ENCODE peak calls at places on chromosomes 2 and 18, in four cellular contexts. One of them, this sample, is unnamed.

GRCh38 chr2:239724194-239724849 is 300.8 kb downstream of the NDUFA10 start:
- DNase-seq in GM12878: no peak
- DNase-seq in K562: no peak
- DNase-seq in SK-N-SH: no peak
- DNase-seq in this sample: no peak

GRCh38 chr18:66439207-66439606 is 164.7 kb downstream of the CDH19 start:
- DNase-seq in GM12878: no peak
- DNase-seq in K562: no peak
- DNase-seq in SK-N-SH: no peak
- DNase-seq in this sample: no peak

GRCh38 chr2:187541086-187542085 is 12.8 kb downstream of the TFPI start:
- DNase-seq in GM12878: no peak
- DNase-seq in K562: no peak
- DNase-seq in SK-N-SH: no peak
- DNase-seq in this sample: no peak

GRCh38 chr2:181153886-181154285 is 173.5 kb downstream of the UBE2E3 start:
- DNase-seq in GM12878: no peak
- DNase-seq in K562: no peak
- DNase-seq in SK-N-SH: no peak
- DNase-seq in this sample: no peak

GRCh38 chr2:141195087-141195486 is 935.7 kb downstream of the LRP1B start:
- DNase-seq in GM12878: no peak
- DNase-seq in K562: no peak
- DNase-seq in SK-N-SH: no peak
- DNase-seq in this sample: no peak

GRCh38 chr2:184154438-184154837 is 443.9 kb upstream of the ZNF804A start:
- DNase-seq in GM12878: no peak
- DNase-seq in K562: no peak
- DNase-seq in SK-N-SH: no peak
- DNase-seq in this sample: no peak

GRCh38 chr18:7987284-7987976 is 420.3 kb downstream of the PTPRM start:
- DNase-seq in GM12878: no peak
- DNase-seq in K562: no peak
- DNase-seq in SK-N-SH: no peak
- DNase-seq in this sample: no peak

GRCh38 chr2:205762883-205763282 is 80.6 kb downstream of the NRP2 start:
- DNase-seq in GM12878: no peak
- DNase-seq in K562: no peak
- DNase-seq in SK-N-SH: no peak
- DNase-seq in this sample: no peak

GRCh38 chr18:29647700-29648099 is 1394.8 kb downstream of the DSC3 start:
- DNase-seq in GM12878: no peak
- DNase-seq in K562: no peak
- DNase-seq in SK-N-SH: no peak
- DNase-seq in this sample: no peak

GRCh38 chr18:29648891-29649290 is 1393.7 kb downstream of the DSC3 start:
- DNase-seq in GM12878: no peak
- DNase-seq in K562: no peak
- DNase-seq in SK-N-SH: no peak
- DNase-seq in this sample: no peak

DNA sequence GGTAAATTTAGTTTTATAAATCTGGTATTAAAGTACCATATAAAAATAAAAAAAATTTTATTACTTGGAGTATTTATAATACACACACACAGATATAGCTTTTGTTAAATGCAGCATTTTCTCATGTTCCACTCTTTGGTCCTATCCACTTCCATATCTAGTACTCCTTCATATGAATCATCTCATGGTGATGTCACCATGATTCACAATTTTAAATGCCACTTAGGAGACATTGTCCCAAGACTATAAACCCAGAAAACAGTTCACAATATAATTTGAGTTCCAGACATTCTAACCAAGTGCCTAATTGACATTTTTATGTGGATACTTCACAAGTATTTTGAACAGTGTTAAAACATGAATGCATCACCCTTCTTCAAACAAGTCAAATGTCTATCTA is 1398.3 kb downstream of the DSC3 start:
- DNase-seq in GM12878: no peak
- DNase-seq in K562: no peak
- DNase-seq in SK-N-SH: no peak
- DNase-seq in this sample: no peak
- TF ChIP-seq TAF1 in GM12878: no peak
- TF ChIP-seq TAF1 in K562: no peak
- TF ChIP-seq TAF1 in SK-N-SH: no peak
- TF ChIP-seq TAF1 in this sample: no peak

GRCh38 chr2:127675335-127676261 is at the start of gene LIMS2:
- DNase-seq in GM12878: no peak
- DNase-seq in K562: no peak
- DNase-seq in SK-N-SH: peak
- DNase-seq in this sample: no peak

GRCh38 chr2:127676906-127677305 is 1.6 kb upstream of the LIMS2 start:
- DNase-seq in GM12878: no peak
- DNase-seq in K562: no peak
- DNase-seq in SK-N-SH: peak
- DNase-seq in this sample: no peak

GRCh38 chr2:127673304-127674069 is 1.8 kb downstream of the LIMS2 start:
- DNase-seq in GM12878: no peak
- DNase-seq in K562: no peak
- DNase-seq in SK-N-SH: peak
- DNase-seq in this sample: no peak

GRCh38 chr2:127672341-127673303 is 2.7 kb downstream of the LIMS2 start:
- DNase-seq in GM12878: no peak
- DNase-seq in K562: no peak
- DNase-seq in SK-N-SH: peak
- DNase-seq in this sample: no peak

DNA sequence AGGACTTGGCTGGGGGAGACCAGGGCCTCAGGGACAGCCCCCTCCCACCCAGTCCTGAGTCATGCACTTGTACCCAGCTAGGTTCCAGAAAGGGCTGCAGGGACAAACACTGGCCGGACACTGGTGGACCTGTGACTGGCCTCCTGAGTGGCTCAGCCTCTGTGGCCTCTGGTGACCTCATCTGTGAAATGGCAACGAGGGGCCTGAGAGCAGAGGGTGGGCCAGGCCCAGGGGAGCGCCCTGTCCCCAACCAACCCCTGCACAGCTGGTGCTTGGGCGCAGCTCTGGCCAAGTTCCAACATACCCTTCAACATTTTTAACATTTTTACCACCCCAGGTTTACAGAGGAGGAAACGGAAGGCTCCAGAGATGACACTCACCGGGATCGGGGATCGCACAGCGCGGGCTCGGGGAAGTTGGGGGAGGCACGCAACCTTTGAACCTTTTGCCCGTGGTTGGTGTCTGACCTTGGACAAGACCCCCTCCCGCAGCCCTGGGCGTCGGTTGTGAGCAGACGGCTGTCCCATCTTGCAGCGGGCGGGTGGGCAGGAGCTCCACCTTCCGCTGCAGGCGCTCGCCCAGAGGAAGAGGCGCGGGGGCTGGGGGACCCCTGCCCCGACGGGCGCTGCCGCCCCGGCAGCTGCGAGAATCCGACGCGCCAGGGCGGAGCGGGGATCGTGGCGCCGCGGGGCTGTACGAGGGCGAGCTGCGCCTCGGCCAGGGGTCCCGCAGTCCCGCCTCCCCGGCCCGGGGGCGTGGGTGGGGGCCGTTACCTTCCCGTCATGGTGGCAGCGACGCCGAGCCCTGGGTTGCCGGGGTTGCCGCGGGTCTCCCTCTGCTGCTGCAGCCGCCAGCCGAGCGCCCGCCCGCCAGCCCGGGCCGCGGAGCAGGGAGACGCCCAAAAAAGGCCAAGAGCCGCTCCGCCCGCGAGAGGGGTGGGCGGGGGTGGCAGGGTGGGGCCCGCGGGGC is 805 bp downstream of the LIMS2 start:
- DNase-seq in GM12878: no peak
- DNase-seq in K562: no peak
- DNase-seq in SK-N-SH: peak
- DNase-seq in this sample: peak
- TF ChIP-seq POLR2AphosphoS5 in GM12878: no peak
- TF ChIP-seq POLR2AphosphoS5 in K562: no peak
- TF ChIP-seq POLR2AphosphoS5 in SK-N-SH: no peak
- TF ChIP-seq POLR2AphosphoS5 in this sample: no peak

DNA sequence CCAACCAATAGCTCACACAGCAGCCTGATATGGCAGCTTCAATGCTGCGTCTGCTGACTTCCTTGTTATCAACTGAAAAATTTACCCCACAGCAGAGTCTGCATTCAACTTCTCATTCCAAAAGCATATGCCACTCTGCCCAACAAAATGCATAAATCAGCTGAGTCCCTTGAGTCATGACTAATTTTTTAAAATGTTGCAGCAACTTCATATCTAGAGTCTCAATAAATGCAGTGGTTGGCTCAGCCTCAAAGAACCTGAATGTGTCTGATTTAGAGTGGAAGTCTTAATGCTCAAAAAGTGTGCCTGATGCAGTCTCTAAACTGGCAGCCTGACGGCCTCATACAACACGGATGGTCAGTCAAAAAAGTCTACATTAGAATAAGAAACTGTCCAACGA is 46.5 kb downstream of the FARSB start:
- DNase-seq in GM12878: no peak
- DNase-seq in K562: no peak
- DNase-seq in SK-N-SH: no peak
- DNase-seq in this sample: no peak
- TF ChIP-seq TAF1 in GM12878: no peak
- TF ChIP-seq TAF1 in K562: no peak
- TF ChIP-seq TAF1 in SK-N-SH: no peak
- TF ChIP-seq TAF1 in this sample: no peak

GRCh38 chr18:74596959-74597661 is 560 bp upstream of the ZNF407 start:
- DNase-seq in GM12878: no peak
- DNase-seq in K562: peak
- DNase-seq in SK-N-SH: peak
- DNase-seq in this sample: peak
- TF ChIP-seq POLR2AphosphoS5 in GM12878: no peak
- TF ChIP-seq POLR2AphosphoS5 in K562: no peak
- TF ChIP-seq POLR2AphosphoS5 in SK-N-SH: peak
- TF ChIP-seq POLR2AphosphoS5 in this sample: peak

DNA sequence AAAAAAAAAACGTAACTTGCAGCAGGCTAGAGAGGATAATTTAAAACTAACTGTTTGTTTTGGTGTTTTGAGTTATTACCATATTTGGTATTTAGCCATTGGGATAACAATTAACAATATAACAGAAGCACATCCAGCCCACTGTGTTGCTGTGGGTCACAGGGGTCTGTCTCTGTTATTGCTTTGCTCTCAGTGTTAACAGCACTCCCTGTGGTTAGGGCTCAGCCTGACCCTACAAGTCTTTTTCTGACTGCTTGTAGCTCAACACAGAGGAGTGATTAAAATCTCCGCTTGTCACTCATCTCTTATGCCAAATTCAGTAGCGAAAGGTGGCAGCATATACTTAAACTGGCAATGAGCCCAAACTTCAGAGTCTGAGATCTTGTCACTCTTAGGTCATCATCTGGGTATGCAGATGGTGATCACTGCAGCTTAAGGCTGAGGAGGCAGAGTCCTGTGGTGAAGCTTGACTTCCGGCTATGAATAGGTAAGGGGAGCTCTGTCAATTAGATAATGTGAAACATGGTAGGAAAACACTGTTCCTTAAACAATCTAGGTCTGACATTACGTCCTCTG is 63.4 kb upstream of the CSRNP3 start:
- DNase-seq in GM12878: no peak
- DNase-seq in K562: no peak
- DNase-seq in SK-N-SH: no peak
- DNase-seq in this sample: no peak
- TF ChIP-seq TAF1 in GM12878: no peak
- TF ChIP-seq TAF1 in K562: no peak
- TF ChIP-seq TAF1 in SK-N-SH: no peak
- TF ChIP-seq TAF1 in this sample: no peak

DNA sequence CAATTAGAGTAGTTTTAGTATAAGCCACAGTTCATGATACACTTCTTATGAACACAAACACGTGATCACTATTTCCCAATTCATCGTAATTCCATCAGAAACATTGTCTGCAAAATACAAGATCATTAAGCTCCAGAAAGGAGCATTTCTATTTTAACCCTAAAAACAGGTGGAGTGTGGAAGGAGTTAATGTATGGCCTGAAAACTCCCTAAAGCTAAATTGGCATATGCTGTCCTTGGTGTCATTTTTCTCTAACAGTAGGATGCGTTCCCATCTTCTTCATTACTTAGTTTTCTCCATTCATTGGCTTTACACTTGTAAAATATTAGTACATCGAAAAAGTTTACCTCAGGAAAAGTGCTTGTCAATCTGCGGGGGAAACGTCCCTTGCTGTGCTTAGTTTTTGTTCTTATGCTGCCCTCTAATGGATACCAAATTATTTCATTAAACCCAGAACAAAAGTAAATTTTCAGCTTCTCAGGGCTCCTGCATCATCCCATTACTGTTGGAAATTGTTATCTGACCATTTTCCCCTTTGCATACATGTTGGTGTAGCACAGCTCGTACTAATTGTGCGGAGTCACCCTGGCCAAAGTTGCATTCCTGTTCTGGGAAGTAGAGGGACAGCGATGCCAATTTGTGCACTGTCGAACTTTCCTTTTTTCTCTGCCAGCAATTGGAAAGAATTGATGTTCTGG is 153.4 kb downstream of the GPD2 start:
- DNase-seq in GM12878: no peak
- DNase-seq in K562: peak
- DNase-seq in SK-N-SH: peak
- DNase-seq in this sample: no peak
- TF ChIP-seq POLR2AphosphoS5 in GM12878: no peak
- TF ChIP-seq POLR2AphosphoS5 in K562: no peak
- TF ChIP-seq POLR2AphosphoS5 in SK-N-SH: no peak
- TF ChIP-seq POLR2AphosphoS5 in this sample: no peak

GRCh38 chr2:162824319-162824718 is 14.2 kb downstream of the KCNH7 start:
- DNase-seq in GM12878: no peak
- DNase-seq in K562: no peak
- DNase-seq in SK-N-SH: no peak
- DNase-seq in this sample: no peak
- TF ChIP-seq TAF1 in GM12878: no peak
- TF ChIP-seq TAF1 in K562: no peak
- TF ChIP-seq TAF1 in SK-N-SH: no peak
- TF ChIP-seq TAF1 in this sample: no peak

DNA sequence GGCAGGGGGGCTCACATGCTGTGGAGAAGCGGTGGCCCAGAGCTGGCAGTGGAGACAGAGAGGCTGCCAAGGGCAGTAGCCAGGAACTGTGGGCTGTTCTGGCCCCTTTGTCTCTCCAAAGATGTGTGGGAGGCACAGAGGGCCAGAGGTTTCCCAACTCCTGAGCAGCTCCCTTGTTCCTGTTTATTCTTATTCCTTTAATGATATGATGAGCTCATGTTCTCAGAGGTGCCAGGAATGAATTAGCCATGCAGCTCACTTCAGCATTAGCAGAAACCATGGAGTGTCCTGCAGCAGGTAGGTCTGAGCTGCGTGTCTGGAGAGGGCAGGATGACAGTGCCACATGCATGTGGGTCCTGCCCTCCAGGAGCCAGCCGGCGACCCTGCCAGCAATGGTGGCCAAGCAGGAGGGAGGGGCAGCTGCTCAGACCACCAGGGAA is 77.9 kb upstream of the FZD7 start:
- DNase-seq in GM12878: no peak
- DNase-seq in K562: no peak
- DNase-seq in SK-N-SH: no peak
- DNase-seq in this sample: no peak
- TF ChIP-seq POLR2AphosphoS5 in GM12878: no peak
- TF ChIP-seq POLR2AphosphoS5 in K562: no peak
- TF ChIP-seq POLR2AphosphoS5 in SK-N-SH: no peak
- TF ChIP-seq POLR2AphosphoS5 in this sample: no peak